ENCODE peak calls at places on chromosomes 1 and 21, in ten cellular contexts. U is NCI-H1436; F is AG08395; X is T-helper 9 cell; S is omental fat pad; G is OCI-LY7; H is CD8-positive, alpha-beta T cell; Z is activated T-cell treated with anti-CD3 and anti-CD28 coated beads, Interleukin-2, amount 50 U/mL, for 4 hours; N is mesendoderm; L is activated CD8-positive, alpha-beta T cell treated with anti-CD3 and anti-CD28 coated beads for 36 hours. B is an unnamed sample.

GRCh38 chr1:222711319-222712252 is 705 bp downstream of the AIDA start:
- DNase-seq in U (peak), F (peak), X (peak), S (no peak), G (peak), H (peak), Z (peak), N (peak), L (peak), B (peak)

GRCh38 chr1:208652300-208653160 is 408.3 kb upstream of the PLXNA2 start:
- DNase-seq in U (peak), F (peak), X (no peak), S (no peak), G (peak), H (no peak), Z (no peak), N (peak), L (peak), B (peak)

GRCh38 chr1:212219679-212220463 is 65.3 kb upstream of the PPP2R5A start:
- DNase-seq in U (no peak), F (peak), X (no peak), S (no peak), G (no peak), H (no peak), Z (no peak), N (peak), L (no peak), B (no peak)

GRCh38 chr1:201728731-201729130 is 100.2 kb upstream of the IPO9 start:
- DNase-seq in U (no peak), F (no peak), X (no peak), S (no peak), G (no peak), H (no peak), Z (no peak), N (peak), L (no peak), B (no peak)

GRCh38 chr1:205497351-205497750 is 7.1 kb upstream of the CDK18 start:
- DNase-seq in U (peak), F (no peak), X (no peak), S (no peak), G (no peak), H (no peak), Z (no peak), N (no peak), L (no peak), B (no peak)

GRCh38 chr1:49408346-49408745 is 615.4 kb downstream of the AGBL4 start:
- DNase-seq in U (no peak), F (no peak), X (no peak), S (no peak), G (no peak), H (no peak), Z (no peak), N (no peak), L (no peak), B (no peak)

GRCh38 chr1:31760422-31760900 is 3.7 kb downstream of the ADGRB2 start:
- DNase-seq in U (peak), F (no peak), X (no peak), S (no peak), G (peak), H (no peak), Z (no peak), N (peak), L (no peak), B (no peak)

GRCh38 chr1:180988221-180988826 is 34.3 kb downstream of the STX6 start:
- DNase-seq in U (no peak), F (no peak), X (no peak), S (no peak), G (no peak), H (no peak), Z (no peak), N (no peak), L (no peak), B (no peak)

GRCh38 chr1:67689267-67690017 is 4.4 kb downstream of the GADD45A start:
- DNase-seq in U (no peak), F (no peak), X (no peak), S (no peak), G (no peak), H (no peak), Z (no peak), N (no peak), L (no peak), B (no peak)

GRCh38 chr21:36510911-36511310 is 31.0 kb upstream of the CLDN14 start:
- DNase-seq in U (no peak), F (no peak), X (no peak), S (no peak), G (no peak), H (no peak), Z (no peak), N (no peak), L (no peak), B (no peak)

GRCh38 chr1:245678866-245679411 is 524.2 kb downstream of the KIF26B start:
- DNase-seq in U (no peak), F (no peak), X (no peak), S (no peak), G (no peak), H (no peak), Z (no peak), N (no peak), L (no peak), B (no peak)

GRCh38 chr1:59075021-59075420 is 221.9 kb upstream of the FGGY start:
- DNase-seq in U (no peak), F (no peak), X (no peak), S (no peak), G (no peak), H (no peak), Z (no peak), N (no peak), L (no peak), B (no peak)

GRCh38 chr1:8384088-8384487 is 66.2 kb downstream of the SLC45A1 start:
- DNase-seq in U (no peak), F (no peak), X (no peak), S (no peak), G (no peak), H (no peak), Z (no peak), N (no peak), L (no peak), B (no peak)

GRCh38 chr21:43341349-43342163 is 85.4 kb downstream of the SIK1 start:
- DNase-seq in U (no peak), F (no peak), X (no peak), S (no peak), G (no peak), H (no peak), Z (no peak), N (no peak), L (no peak), B (no peak)

GRCh38 chr1:229461032-229461668 is 27.3 kb upstream of the ACTA1 start:
- DNase-seq in U (no peak), F (no peak), X (no peak), S (no peak), G (no peak), H (no peak), Z (no peak), N (no peak), L (no peak), B (no peak)

GRCh38 chr1:186418503-186418902 is 42.4 kb downstream of the PDC start:
- DNase-seq in U (no peak), F (no peak), X (no peak), S (no peak), G (no peak), H (no peak), Z (no peak), N (no peak), L (no peak), B (no peak)

GRCh38 chr1:232923739-232924386 is 26.5 kb upstream of the NTPCR start:
- DNase-seq in U (no peak), F (peak), X (no peak), S (no peak), G (peak), H (peak), Z (no peak), N (no peak), L (peak), B (no peak)

GRCh38 chr1:50308883-50309282 is 114.4 kb downstream of the DMRTA2 start:
- DNase-seq in U (no peak), F (peak), X (no peak), S (no peak), G (peak), H (no peak), Z (no peak), N (peak), L (peak), B (peak)

GRCh38 chr1:227215863-227216510 is 102.3 kb downstream of the CDC42BPA start:
- DNase-seq in U (no peak), F (no peak), X (no peak), S (no peak), G (no peak), H (no peak), Z (no peak), N (no peak), L (no peak), B (no peak)

GRCh38 chr1:219931033-219931432 is 2.7 kb upstream of the SLC30A10 start:
- DNase-seq in U (no peak), F (peak), X (no peak), S (no peak), G (no peak), H (no peak), Z (no peak), N (no peak), L (no peak), B (no peak)

GRCh38 chr1:147585640-147586383 is 44.5 kb downstream of the BCL9 start:
- DNase-seq in U (no peak), F (no peak), X (no peak), S (no peak), G (no peak), H (no peak), Z (peak), N (no peak), L (peak), B (no peak)

GRCh38 chr21:33018707-33019455 is 6.9 kb upstream of the OLIG2 start:
- DNase-seq in U (no peak), F (no peak), X (no peak), S (no peak), G (no peak), H (no peak), Z (no peak), N (no peak), L (no peak), B (no peak)

GRCh38 chr1:3333903-3334302 is 120.6 kb upstream of the ARHGEF16 start:
- DNase-seq in U (no peak), F (no peak), X (no peak), S (no peak), G (no peak), H (no peak), Z (no peak), N (no peak), L (no peak), B (peak)